ENCODE peak calls at places on chromosomes 11 and 22, in four cellular contexts. F is CD8-positive, alpha-beta memory T cell; J is heart right ventricle; M is Caco-2. B is an unnamed sample.

GRCh38 chr11:128575956-128576340 is 11.4 kb downstream of the ETS1 start:
- DNase-seq in F (no peak), J (no peak), M (no peak), B (no peak)

GRCh38 chr11:130827697-130828377 is 88.4 kb downstream of the SNX19 start:
- DNase-seq in F (no peak), J (peak), M (peak), B (no peak)

GRCh38 chr22:50308597-50308935 is 1.1 kb upstream of the PLXNB2 start:
- DNase-seq in F (no peak), J (peak), M (no peak), B (no peak)

GRCh38 chr11:134925432-134925831 is 513.4 kb upstream of the B3GAT1 start:
- DNase-seq in F (no peak), J (no peak), M (no peak), B (no peak)

GRCh38 chr11:11980200-11980599 is 28.2 kb downstream of the DKK3 start:
- DNase-seq in F (no peak), J (no peak), M (no peak), B (no peak)

GRCh38 chr11:88439356-88439755 is 101.8 kb upstream of the CTSC start:
- DNase-seq in F (no peak), J (no peak), M (no peak), B (no peak)

GRCh38 chr11:21066030-21066429 is 396.6 kb downstream of the NELL1 start:
- DNase-seq in F (no peak), J (no peak), M (no peak), B (no peak)

GRCh38 chr22:25404556-25404922 is 159.9 kb upstream of the GRK3 start:
- DNase-seq in F (no peak), J (peak), M (no peak), B (no peak)

GRCh38 chr11:27396259-27396839 is 33.3 kb upstream of the CCDC34 start:
- DNase-seq in F (no peak), J (no peak), M (no peak), B (no peak)

GRCh38 chr11:125228425-125228824 is 63.9 kb downstream of the PKNOX2 start:
- DNase-seq in F (no peak), J (no peak), M (no peak), B (no peak)

GRCh38 chr11:113994077-113994954 is 19.4 kb downstream of the HTR3A start:
- DNase-seq in F (peak), J (no peak), M (no peak), B (no peak)

GRCh38 chr11:65500262-65501004 is 1.6 kb downstream of the MALAT1 start:
- DNase-seq in F (peak), J (no peak), M (no peak), B (no peak)

GRCh38 chr11:121669422-121669821 is 216.7 kb upstream of the SORL1-AS1 start:
- DNase-seq in F (no peak), J (no peak), M (no peak), B (no peak)

GRCh38 chr22:37544955-37545702 is 15.2 kb upstream of the CDC42EP1 start:
- DNase-seq in F (peak), J (peak), M (peak), B (no peak)

GRCh38 chr11:131033151-131033651 is 116.9 kb upstream of the SNX19 start:
- DNase-seq in F (no peak), J (no peak), M (peak), B (peak)

GRCh38 chr11:119590651-119591308 is 138.2 kb downstream of the NECTIN1 start:
- DNase-seq in F (no peak), J (no peak), M (no peak), B (peak)
- H3K4me3 ChIP-seq in F (no peak), J (no peak), M (no peak), B (no peak)

GRCh38 chr22:30169002-30169401 is 77.6 kb downstream of the LIF start:
- DNase-seq in F (no peak), J (no peak), M (no peak), B (no peak)
- H3K4me3 ChIP-seq in F (no peak), J (no peak), M (no peak), B (no peak)

GRCh38 chr11:123203471-123203870 is 8.4 kb upstream of the CLMP start:
- DNase-seq in F (no peak), J (no peak), M (no peak), B (no peak)

GRCh38 chr11:123203934-123204333 is 8.9 kb upstream of the CLMP start:
- DNase-seq in F (no peak), J (no peak), M (no peak), B (no peak)

GRCh38 chr11:123202723-123203122 is 7.7 kb upstream of the CLMP start:
- DNase-seq in F (no peak), J (no peak), M (no peak), B (no peak)

GRCh38 chr11:123197711-123198110 is 2.7 kb upstream of the CLMP start:
- DNase-seq in F (no peak), J (no peak), M (no peak), B (peak)

DNA sequence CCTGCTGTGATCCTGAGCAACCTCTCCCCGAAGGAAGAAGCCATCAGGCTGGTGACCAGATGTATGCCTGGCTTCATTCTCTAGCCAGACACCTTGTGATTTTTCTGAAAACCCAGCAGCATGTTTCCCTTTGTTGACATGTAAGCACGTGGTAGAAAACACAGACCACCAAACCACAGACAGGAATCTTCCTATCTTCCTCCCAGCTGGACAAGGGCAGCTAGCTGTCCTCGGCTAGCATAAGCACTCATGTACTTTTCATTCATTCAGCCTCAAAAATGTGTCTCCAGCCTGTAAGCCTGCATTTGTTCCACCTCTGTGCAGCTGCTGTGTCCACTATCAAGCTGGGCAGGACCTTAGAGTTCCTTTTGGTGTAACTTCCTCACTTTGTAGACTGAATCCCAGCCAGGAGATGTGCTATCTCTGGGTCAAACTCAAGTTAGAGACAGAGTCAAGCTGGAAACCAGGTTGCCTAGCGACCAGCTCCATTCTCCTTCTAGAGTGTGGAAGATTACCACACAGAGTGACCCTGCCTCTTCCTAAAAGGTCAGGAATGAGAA is 7.2 kb upstream of the CLMP start:
- DNase-seq in F (no peak), J (no peak), M (no peak), B (no peak)
- H3K4me3 ChIP-seq in F (no peak), J (no peak), M (no peak), B (no peak)

GRCh38 chr11:19345519-19345847 is 104.7 kb upstream of the E2F8 start:
- DNase-seq in F (no peak), J (no peak), M (no peak), B (no peak)
- H3K4me3 ChIP-seq in F (no peak), J (peak), M (no peak), B (no peak)

B was measured in kidney epithelial cell.